ENCODE peak calls at places on chromosomes 3 and 15, in four cellular contexts. S, N, F and T are unnamed samples.

GRCh38 chr3:88713233-88713691 is 394.2 kb upstream of the EPHA3 start:
- DNase-seq in N (no peak), S (no peak), F (no peak), T (no peak)

GRCh38 chr15:83365370-83365938 is 81.0 kb upstream of the BNC1 start:
- DNase-seq in F (no peak), N (no peak), S (peak), T (no peak)

GRCh38 chr3:38219609-38220197 is 45.9 kb upstream of the SLC22A13 start:
- DNase-seq in F (no peak), N (no peak), S (no peak), T (no peak)

GRCh38 chr3:125684199-125684598 is 88.9 kb upstream of the OSBPL11 start:
- DNase-seq in N (no peak), S (peak), F (no peak), T (no peak)

GRCh38 chr3:190012784-190013183 is 107.9 kb downstream of the P3H2 start:
- DNase-seq in F (no peak), N (no peak), S (no peak), T (no peak)

GRCh38 chr15:83605595-83605994 is 48.3 kb upstream of the ADAMTSL3 start:
- DNase-seq in N (no peak), F (no peak), S (peak), T (no peak)

GRCh38 chr15:68389936-68390790 is 41.8 kb downstream of the ITGA11 start:
- DNase-seq in N (no peak), F (peak), S (peak), T (no peak)

GRCh38 chr3:122988507-122988906 is 39.1 kb downstream of the SEMA5B start:
- DNase-seq in N (no peak), F (no peak), S (no peak), T (no peak)

GRCh38 chr3:40232626-40233025 is 76.9 kb upstream of the EIF1B start:
- DNase-seq in S (no peak), F (no peak), N (no peak), T (no peak)

GRCh38 chr3:10437272-10437994 is 68.0 kb downstream of the ATP2B2 start:
- DNase-seq in F (no peak), S (peak), N (peak), T (peak)

GRCh38 chr3:50242778-50243551 is 7.0 kb downstream of the GNAI2 start:
- DNase-seq in F (peak), N (no peak), S (no peak), T (no peak)